ENCODE peak calls at places on chromosomes 12 and 14, in six cellular contexts. One of them, this sample, is unnamed.

GRCh38 chr14:23430733-23431105 is 4.7 kb downstream of the MYH7 start:
- DNase-seq in HepG2: no peak
- DNase-seq in SK-N-SH: peak; percentile 49
- DNase-seq in stomach: no peak
- DNase-seq in transverse colon: no peak
- DNase-seq in suprapubic skin: peak; percentile 37
- DNase-seq in this sample: peak; percentile 48

GRCh38 chr14:105485720-105486332 is 860 bp upstream of the CRIP1 start:
- DNase-seq in stomach: no peak
- DNase-seq in suprapubic skin: no peak
- DNase-seq in HepG2: peak; percentile 74
- DNase-seq in SK-N-SH: peak; percentile 92
- DNase-seq in transverse colon: no peak
- DNase-seq in this sample: no peak

GRCh38 chr14:105666420-105666819 is 140.0 kb downstream of the TMEM121 start:
- DNase-seq in SK-N-SH: no peak
- DNase-seq in HepG2: no peak
- DNase-seq in stomach: no peak
- DNase-seq in transverse colon: no peak
- DNase-seq in suprapubic skin: no peak
- DNase-seq in this sample: no peak

GRCh38 chr14:89425931-89426330 is 8.9 kb upstream of the FOXN3 start:
- DNase-seq in suprapubic skin: no peak
- DNase-seq in transverse colon: peak; percentile 33
- DNase-seq in HepG2: peak; percentile 41
- DNase-seq in SK-N-SH: no peak
- DNase-seq in stomach: no peak
- DNase-seq in this sample: peak; percentile 61

GRCh38 chr14:23383041-23383440 is 6.2 kb downstream of the CMTM5 start:
- DNase-seq in SK-N-SH: no peak
- DNase-seq in transverse colon: no peak
- DNase-seq in HepG2: no peak
- DNase-seq in stomach: no peak
- DNase-seq in suprapubic skin: no peak
- DNase-seq in this sample: no peak

GRCh38 chr14:87935895-87936294 is 57.1 kb downstream of the GALC start:
- DNase-seq in HepG2: no peak
- DNase-seq in SK-N-SH: no peak
- DNase-seq in stomach: no peak
- DNase-seq in suprapubic skin: no peak
- DNase-seq in transverse colon: no peak
- DNase-seq in this sample: no peak

GRCh38 chr12:11795192-11795909 is 145.9 kb downstream of the ETV6 start:
- DNase-seq in stomach: no peak
- DNase-seq in suprapubic skin: no peak
- DNase-seq in transverse colon: peak; percentile 68
- DNase-seq in HepG2: no peak
- DNase-seq in SK-N-SH: no peak
- DNase-seq in this sample: no peak

GRCh38 chr14:96584199-96584906 is 82.2 kb downstream of the PAPOLA start:
- DNase-seq in transverse colon: peak; percentile 27
- DNase-seq in stomach: no peak
- DNase-seq in suprapubic skin: peak; percentile 72
- DNase-seq in SK-N-SH: peak; percentile 88
- DNase-seq in HepG2: peak; percentile 65
- DNase-seq in this sample: peak; percentile 61

GRCh38 chr12:13146539-13146938 is 43.1 kb upstream of the GSG1 start:
- DNase-seq in suprapubic skin: no peak
- DNase-seq in SK-N-SH: no peak
- DNase-seq in HepG2: no peak
- DNase-seq in stomach: no peak
- DNase-seq in transverse colon: no peak
- DNase-seq in this sample: peak; percentile 83

GRCh38 chr12:120960657-120961056 is 17.7 kb upstream of the HNF1A start:
- DNase-seq in SK-N-SH: no peak
- DNase-seq in stomach: no peak
- DNase-seq in HepG2: no peak
- DNase-seq in transverse colon: no peak
- DNase-seq in suprapubic skin: no peak
- DNase-seq in this sample: no peak

GRCh38 chr12:55681142-55682077 is 26.3 kb downstream of the ITGA7 start:
- DNase-seq in suprapubic skin: no peak
- DNase-seq in HepG2: peak; percentile 92
- DNase-seq in SK-N-SH: no peak
- DNase-seq in transverse colon: peak; percentile 85
- DNase-seq in stomach: peak; percentile 71
- DNase-seq in this sample: peak; percentile 81

GRCh38 chr14:106308839-106309389 is 782.5 kb downstream of the TMEM121 start:
- DNase-seq in SK-N-SH: peak; percentile 47
- DNase-seq in suprapubic skin: no peak
- DNase-seq in stomach: peak; percentile 46
- DNase-seq in transverse colon: peak; percentile 57
- DNase-seq in HepG2: peak; percentile 35
- DNase-seq in this sample: no peak

GRCh38 chr14:42532194-42532593 is 925.5 kb downstream of the LRFN5 start:
- DNase-seq in SK-N-SH: no peak
- DNase-seq in HepG2: no peak
- DNase-seq in suprapubic skin: no peak
- DNase-seq in transverse colon: no peak
- DNase-seq in stomach: no peak
- DNase-seq in this sample: no peak

GRCh38 chr14:70785556-70785955 is 23.8 kb downstream of the MAP3K9 start:
- DNase-seq in SK-N-SH: no peak
- DNase-seq in transverse colon: no peak
- DNase-seq in HepG2: no peak
- DNase-seq in stomach: no peak
- DNase-seq in suprapubic skin: no peak
- DNase-seq in this sample: no peak

GRCh38 chr12:124910561-124911478 is 3.6 kb downstream of the UBC start:
- DNase-seq in SK-N-SH: no peak
- DNase-seq in suprapubic skin: no peak
- DNase-seq in stomach: no peak
- DNase-seq in transverse colon: no peak
- DNase-seq in HepG2: no peak
- DNase-seq in this sample: no peak

GRCh38 chr12:124914392-124915248 is at the start of gene UBC:
- DNase-seq in suprapubic skin: peak; percentile 98
- DNase-seq in transverse colon: peak; percentile 95
- DNase-seq in SK-N-SH: peak; percentile 93
- DNase-seq in HepG2: peak; percentile 76
- DNase-seq in stomach: peak; percentile 93
- DNase-seq in this sample: peak; percentile 98

GRCh38 chr12:124906606-124907261 is 7.7 kb downstream of the UBC start:
- DNase-seq in stomach: peak; percentile 94
- DNase-seq in HepG2: peak; percentile 93
- DNase-seq in transverse colon: peak; percentile 95
- DNase-seq in SK-N-SH: peak; percentile 80
- DNase-seq in suprapubic skin: peak; percentile 94
- DNase-seq in this sample: peak; percentile 95

GRCh38 chr12:124913474-124914391 is 717 bp downstream of the UBC start:
- DNase-seq in transverse colon: peak; percentile 94
- DNase-seq in suprapubic skin: peak; percentile 95
- DNase-seq in SK-N-SH: peak; percentile 64
- DNase-seq in HepG2: peak; percentile 76
- DNase-seq in stomach: peak; percentile 91
- DNase-seq in this sample: peak; percentile 94

GRCh38 chr12:124909831-124910560 is 4.5 kb downstream of the UBC start:
- DNase-seq in stomach: no peak
- DNase-seq in transverse colon: no peak
- DNase-seq in SK-N-SH: no peak
- DNase-seq in suprapubic skin: no peak
- DNase-seq in HepG2: no peak
- DNase-seq in this sample: no peak
- TF ChIP-seq POLR2AphosphoS5 in stomach: no peak
- TF ChIP-seq POLR2AphosphoS5 in transverse colon: no peak
- TF ChIP-seq POLR2AphosphoS5 in SK-N-SH: peak; percentile 75
- TF ChIP-seq POLR2AphosphoS5 in suprapubic skin: no peak
- TF ChIP-seq POLR2AphosphoS5 in HepG2: peak; percentile 72
- TF ChIP-seq POLR2AphosphoS5 in this sample: peak; percentile 28

GRCh38 chr12:40188558-40189320 is 36.1 kb upstream of the LRRK2 start:
- DNase-seq in stomach: no peak
- DNase-seq in HepG2: no peak
- DNase-seq in SK-N-SH: no peak
- DNase-seq in transverse colon: no peak
- DNase-seq in suprapubic skin: no peak
- DNase-seq in this sample: no peak

GRCh38 chr12:40197590-40197989 is 27.2 kb upstream of the LRRK2 start:
- DNase-seq in transverse colon: no peak
- DNase-seq in HepG2: no peak
- DNase-seq in SK-N-SH: no peak
- DNase-seq in suprapubic skin: no peak
- DNase-seq in stomach: no peak
- DNase-seq in this sample: no peak

GRCh38 chr12:40198601-40199000 is 26.2 kb upstream of the LRRK2 start:
- DNase-seq in suprapubic skin: no peak
- DNase-seq in transverse colon: no peak
- DNase-seq in SK-N-SH: no peak
- DNase-seq in HepG2: no peak
- DNase-seq in stomach: no peak
- DNase-seq in this sample: no peak

DNA sequence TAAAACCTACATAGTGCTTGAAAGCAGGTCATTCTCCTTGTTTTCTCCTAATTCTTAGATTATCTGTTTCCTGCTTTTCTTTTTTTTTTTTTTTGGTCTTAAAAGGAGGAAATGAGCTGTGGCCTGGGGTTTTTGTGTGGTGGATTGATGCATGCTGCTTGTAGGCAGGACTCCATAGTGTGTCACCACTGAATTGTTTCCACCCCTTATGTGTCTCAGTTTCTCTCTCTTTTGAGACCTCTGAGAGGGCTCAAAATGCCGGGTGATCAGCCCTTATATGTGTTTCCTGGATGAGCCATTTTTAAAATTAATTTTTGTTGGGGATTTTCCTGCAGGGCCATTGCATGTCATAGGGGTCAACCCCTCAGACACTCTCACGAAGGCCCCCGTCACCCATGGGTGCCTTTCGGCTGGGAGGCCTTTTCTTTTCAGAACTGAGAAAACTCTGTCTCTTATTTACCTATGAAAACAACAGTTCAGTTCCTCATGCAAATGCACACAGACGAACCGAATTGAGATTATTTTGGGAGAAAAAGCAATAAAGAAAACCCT is 32.0 kb upstream of the LRRK2 start:
- DNase-seq in transverse colon: peak; percentile 25
- DNase-seq in SK-N-SH: no peak
- DNase-seq in suprapubic skin: no peak
- DNase-seq in stomach: no peak
- DNase-seq in HepG2: no peak
- DNase-seq in this sample: no peak
- H3K4me3 ChIP-seq in transverse colon: no peak overlapping the region
- H3K4me3 ChIP-seq in SK-N-SH: no peak overlapping the region
- H3K4me3 ChIP-seq in suprapubic skin: no peak overlapping the region
- H3K4me3 ChIP-seq in stomach: no peak overlapping the region
- H3K4me3 ChIP-seq in HepG2: no peak overlapping the region
- H3K4me3 ChIP-seq in this sample: no peak overlapping the region

DNA sequence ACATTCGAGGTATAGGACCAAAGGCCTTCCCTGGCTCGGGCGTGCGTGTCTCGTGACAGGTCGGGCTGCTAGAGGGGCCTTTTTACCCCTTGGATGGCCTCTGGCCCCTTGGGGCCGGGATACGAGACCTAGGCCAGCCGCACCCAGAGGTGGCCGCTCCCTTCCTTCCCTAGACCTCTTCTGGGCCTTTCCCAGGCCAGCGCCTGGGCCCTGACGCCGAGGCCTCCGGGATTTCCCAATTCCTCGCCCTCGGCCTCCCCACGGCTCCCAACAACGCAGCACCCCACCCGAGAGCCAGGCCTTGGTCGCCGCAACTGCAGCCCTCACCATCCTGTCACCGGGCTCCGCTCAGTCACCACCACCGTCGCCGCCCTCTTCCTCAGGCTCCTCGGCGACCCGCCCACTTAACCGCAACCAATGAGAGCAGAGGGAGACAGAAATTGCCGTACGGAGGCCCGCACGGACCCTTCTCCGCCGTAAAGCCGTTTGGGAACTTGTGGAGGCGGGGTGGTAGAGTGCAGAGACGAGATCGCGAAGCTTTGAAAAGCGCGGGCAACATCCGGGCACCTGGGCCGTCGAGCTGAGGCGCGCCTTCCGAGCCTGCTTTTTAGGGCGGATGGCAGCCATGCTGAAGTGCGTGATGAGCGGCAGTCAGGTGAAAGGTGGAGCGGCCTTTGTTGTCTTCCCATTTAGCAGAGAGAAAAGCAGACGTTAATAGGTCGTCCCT is at the start of the genes RAD9B and VPS29:
- DNase-seq in SK-N-SH: peak; percentile 93
- DNase-seq in transverse colon: peak; percentile 99
- DNase-seq in HepG2: peak; percentile 94
- DNase-seq in suprapubic skin: peak; percentile 99
- DNase-seq in stomach: peak; percentile 98
- DNase-seq in this sample: peak; percentile 99
- TF ChIP-seq EP300 in SK-N-SH: peak; percentile 30
- TF ChIP-seq EP300 in transverse colon: no peak
- TF ChIP-seq EP300 in HepG2: peak; percentile 39
- TF ChIP-seq EP300 in suprapubic skin: no peak
- TF ChIP-seq EP300 in stomach: no peak
- TF ChIP-seq EP300 in this sample: no peak

DNA sequence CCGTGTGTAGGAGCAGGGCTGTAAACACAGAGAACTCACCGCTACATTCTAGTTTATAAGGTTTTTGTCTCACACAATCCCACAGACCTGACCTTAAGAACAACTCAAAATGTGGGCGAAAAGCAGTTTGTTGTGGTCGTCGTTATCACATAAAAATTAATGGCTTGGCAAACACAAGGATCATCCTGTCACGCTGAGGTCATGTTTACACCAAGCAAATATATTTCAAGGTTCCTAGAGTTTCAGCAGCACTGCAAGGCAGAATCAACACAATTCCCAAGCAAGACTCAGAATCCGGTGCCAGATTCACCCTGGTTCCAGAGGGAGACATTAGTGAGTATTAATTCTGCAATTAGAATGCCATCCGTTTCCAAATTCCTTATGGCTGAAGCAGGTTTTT is 30.1 kb upstream of the MAP1LC3B2 start:
- DNase-seq in transverse colon: no peak
- DNase-seq in HepG2: peak; percentile 84
- DNase-seq in stomach: no peak
- DNase-seq in suprapubic skin: no peak
- DNase-seq in SK-N-SH: no peak
- DNase-seq in this sample: no peak
- TF ChIP-seq POLR2AphosphoS5 in transverse colon: no peak
- TF ChIP-seq POLR2AphosphoS5 in HepG2: no peak
- TF ChIP-seq POLR2AphosphoS5 in stomach: no peak
- TF ChIP-seq POLR2AphosphoS5 in suprapubic skin: no peak
- TF ChIP-seq POLR2AphosphoS5 in SK-N-SH: no peak
- TF ChIP-seq POLR2AphosphoS5 in this sample: no peak

GRCh38 chr12:101891462-101891971 is 14.1 kb downstream of the DRAM1 start:
- DNase-seq in suprapubic skin: no peak
- DNase-seq in HepG2: peak; percentile 86
- DNase-seq in transverse colon: peak; percentile 64
- DNase-seq in SK-N-SH: no peak
- DNase-seq in stomach: peak; percentile 71
- DNase-seq in this sample: peak; percentile 75
- H3K4me3 ChIP-seq in suprapubic skin: no peak overlapping the region
- H3K4me3 ChIP-seq in HepG2: peak overlapping the region; percentile 18
- H3K4me3 ChIP-seq in transverse colon: no peak overlapping the region
- H3K4me3 ChIP-seq in SK-N-SH: no peak overlapping the region
- H3K4me3 ChIP-seq in stomach: no peak overlapping the region
- H3K4me3 ChIP-seq in this sample: no peak overlapping the region